ENCODE peak calls at places on chromosomes 6 and 20, in four cellular contexts. U is dorsolateral prefrontal cortex, I is glutamatergic neuron, P is ACHN. D is an unnamed sample.

GRCh38 chr20:52031574-52032303 is 159.8 kb downstream of the ZFP64 start:
- DNase-seq in U (no peak), I (no peak), P (no peak), D (no peak)

GRCh38 chr20:41005361-41005729 is 23.3 kb upstream of the TOP1 start:
- DNase-seq in U (no peak), I (no peak), P (peak), D (no peak)

GRCh38 chr20:57266251-57267157 is at the start of gene BMP7:
- DNase-seq in U (no peak), I (peak), P (no peak), D (peak)

GRCh38 chr6:128139519-128139918 is 238.7 kb upstream of the THEMIS start:
- DNase-seq in U (no peak), I (no peak), P (peak), D (no peak)

GRCh38 chr20:32483351-32484220 is 101.5 kb downstream of the NOL4L start:
- DNase-seq in U (peak), I (peak), P (peak), D (peak)

GRCh38 chr20:19254086-19254821 is 41.8 kb downstream of the SLC24A3 start:
- DNase-seq in U (no peak), I (no peak), P (no peak), D (no peak)

GRCh38 chr20:35311409-35311808 is 19.2 kb upstream of the FAM83C start:
- DNase-seq in U (no peak), I (no peak), P (peak), D (no peak)

GRCh38 chr6:46756469-46757205 is 9.9 kb downstream of the ANKRD66 start:
- DNase-seq in U (no peak), I (no peak), P (no peak), D (no peak)

GRCh38 chr6:11754625-11755289 is 23.8 kb downstream of the ADTRP start:
- DNase-seq in U (no peak), I (no peak), P (no peak), D (no peak)

GRCh38 chr6:90458353-90459224 is 128.3 kb downstream of the MAP3K7 start:
- DNase-seq in U (no peak), I (no peak), P (no peak), D (no peak)

GRCh38 chr20:50909413-50909812 is 21.8 kb downstream of the ADNP start:
- DNase-seq in U (no peak), I (no peak), P (no peak), D (no peak)

GRCh38 chr6:150723857-150724256 is 124.2 kb downstream of the PLEKHG1 start:
- DNase-seq in U (no peak), I (no peak), P (no peak), D (no peak)

GRCh38 chr20:3209023-3209945 is at the start of gene ITPA:
- DNase-seq in U (no peak), I (peak), P (peak), D (peak)

GRCh38 chr6:139778113-139778512 is 403.7 kb upstream of the CITED2 start:
- DNase-seq in U (no peak), I (no peak), P (no peak), D (no peak)

GRCh38 chr6:80771941-80772340 is 665.5 kb downstream of the BCKDHB start:
- DNase-seq in U (no peak), I (no peak), P (peak), D (no peak)

GRCh38 chr6:165729307-165729936 is 66.4 kb upstream of the PDE10A start:
- DNase-seq in U (no peak), I (peak), P (peak), D (no peak)

GRCh38 chr6:6365242-6365641 is 44.8 kb upstream of the F13A1 start:
- DNase-seq in U (no peak), I (no peak), P (no peak), D (peak)

GRCh38 chr6:39892490-39893129 is 41.7 kb downstream of the MOCS1 start:
- DNase-seq in U (peak), I (peak), P (peak), D (peak)

GRCh38 chr6:142943746-142944125 is 1.2 kb downstream of the HIVEP2 start:
- DNase-seq in U (no peak), I (no peak), P (peak), D (peak)

GRCh38 chr6:143745160-143746133 is 67.7 kb downstream of the PHACTR2 start:
- DNase-seq in U (no peak), I (peak), P (peak), D (no peak)

GRCh38 chr6:56370127-56370540 is 122.8 kb upstream of the COL21A1 start:
- DNase-seq in U (no peak), I (peak), P (peak), D (no peak)

GRCh38 chr20:62381202-62381797 is 5.6 kb upstream of the RPS21 start:
- DNase-seq in U (no peak), I (no peak), P (peak), D (no peak)

GRCh38 chr20:47970282-47970903 is 185.1 kb upstream of the SULF2 start:
- DNase-seq in U (no peak), I (no peak), P (peak), D (no peak)

GRCh38 chr6:12882761-12883290 is 166.3 kb downstream of the PHACTR1 start:
- DNase-seq in U (no peak), I (no peak), P (no peak), D (no peak)

GRCh38 chr6:105799051-105799450 is 287.1 kb upstream of the PRDM1 start:
- DNase-seq in U (no peak), I (no peak), P (no peak), D (peak)

GRCh38 chr20:47464380-47465101 is 37.1 kb upstream of the NCOA3 start:
- DNase-seq in U (no peak), I (peak), P (peak), D (no peak)

GRCh38 chr6:68343901-68344300 is 291.2 kb upstream of the ADGRB3 start:
- DNase-seq in U (no peak), I (peak), P (peak), D (no peak)

GRCh38 chr6:1569377-1569776 is 40.3 kb upstream of the FOXC1 start:
- DNase-seq in U (no peak), I (no peak), P (no peak), D (no peak)

GRCh38 chr6:153001767-153002612 is 519 bp downstream of the MTRF1L start:
- DNase-seq in U (no peak), I (no peak), P (peak), D (no peak)

GRCh38 chr6:158848441-158848840 is 29.3 kb upstream of the EZR start:
- DNase-seq in U (no peak), I (no peak), P (no peak), D (no peak)

GRCh38 chr6:158605266-158605878 is 39.2 kb downstream of the DYNLT1 start:
- DNase-seq in U (no peak), I (peak), P (peak), D (peak)

GRCh38 chr20:11813106-11813890 is 104.4 kb upstream of the BTBD3 start:
- DNase-seq in U (no peak), I (no peak), P (no peak), D (no peak)

D was measured in occipital lobe.